ENCODE peak calls at places on chromosomes 11 and 22, in eight cellular contexts. Z, Y, W, P, U, C, E and S are unnamed samples.

GRCh38 chr22:35482974-35483373 is 57.7 kb upstream of the RASD2 start:
- DNase-seq in Z (no peak), Y (no peak), W (no peak), P (no peak), U (no peak), C (no peak), E (no peak), S (no peak)

GRCh38 chr22:22787805-22788459 is 99.7 kb upstream of the IGLL5 start:
- DNase-seq in Z (peak; percentile 20), Y (peak; percentile 83), W (peak; percentile 66), P (peak; percentile 59), U (peak; percentile 11), C (peak; percentile 79), E (peak; percentile 82), S (peak; percentile 39)

GRCh38 chr22:22061085-22062077 is 78.8 kb upstream of the TOP3B start:
- DNase-seq in Z (peak; percentile 17), Y (no peak), W (no peak), P (no peak), U (peak; percentile 12), C (no peak), E (peak; percentile 73), S (no peak)

GRCh38 chr22:43882122-43882767 is 9.6 kb downstream of the PNPLA5 start:
- DNase-seq in Z (no peak), Y (no peak), W (peak; percentile 8), P (no peak), U (no peak), C (peak; percentile 6), E (no peak), S (no peak)

GRCh38 chr22:49687786-49688515 is 139.7 kb downstream of the BRD1 start:
- DNase-seq in Z (no peak), Y (no peak), W (no peak), P (no peak), U (no peak), C (peak; percentile 9), E (no peak), S (no peak)

GRCh38 chr11:908273-908672 is 2.3 kb downstream of the CHID1 start:
- DNase-seq in Z (no peak), Y (no peak), W (no peak), P (no peak), U (no peak), C (no peak), E (no peak), S (no peak)

GRCh38 chr11:122778148-122778547 is 60.2 kb upstream of the CRTAM start:
- DNase-seq in Z (no peak), Y (no peak), W (no peak), P (no peak), U (no peak), C (no peak), E (no peak), S (no peak)

GRCh38 chr11:122874991-122875390 is 7.6 kb upstream of the JHY start:
- DNase-seq in Z (no peak), Y (peak; percentile 41), W (no peak), P (no peak), U (no peak), C (no peak), E (no peak), S (no peak)

GRCh38 chr11:111449696-111450479 is 62.3 kb downstream of the BTG4 start:
- DNase-seq in Z (no peak), Y (peak; percentile 11), W (no peak), P (no peak), U (no peak), C (no peak), E (no peak), S (no peak)

GRCh38 chr22:40524392-40525249 is 111.9 kb downstream of the MRTFA start:
- DNase-seq in Z (no peak), Y (no peak), W (no peak), P (no peak), U (no peak), C (no peak), E (peak; percentile 39), S (no peak)

GRCh38 chr11:78187366-78188011 is 937 bp downstream of the KCTD21 start:
- DNase-seq in Z (no peak), Y (peak; percentile 83), W (no peak), P (no peak), U (no peak), C (no peak), E (no peak), S (no peak)

GRCh38 chr11:116422976-116423375 is 349.8 kb downstream of the BUD13 start:
- DNase-seq in Z (no peak), Y (no peak), W (no peak), P (no peak), U (no peak), C (peak; percentile 69), E (no peak), S (no peak)

GRCh38 chr11:33531743-33532181 is 168.9 kb downstream of the C11orf91 start:
- DNase-seq in Z (peak; percentile 70), Y (no peak), W (peak; percentile 76), P (no peak), U (peak; percentile 83), C (no peak), E (no peak), S (no peak)

GRCh38 chr22:23909258-23909898 is 15.2 kb downstream of the MIF start:
- DNase-seq in Z (no peak), Y (no peak), W (no peak), P (no peak), U (no peak), C (no peak), E (no peak), S (no peak)

GRCh38 chr22:38327805-38328204 is 10.6 kb upstream of the CSNK1E start:
- DNase-seq in Z (no peak), Y (no peak), W (no peak), P (no peak), U (peak; percentile 62), C (no peak), E (no peak), S (no peak)

GRCh38 chr22:49446145-49446758 is 381.4 kb downstream of the BRD1 start:
- DNase-seq in Z (no peak), Y (no peak), W (no peak), P (no peak), U (no peak), C (no peak), E (no peak), S (no peak)

GRCh38 chr22:19149047-19149883 is 827 bp downstream of the GSC2 start:
- DNase-seq in Z (no peak), Y (no peak), W (no peak), P (no peak), U (no peak), C (peak; percentile 64), E (no peak), S (no peak)

GRCh38 chr22:17307566-17307965 is 61.7 kb upstream of the CECR2 start:
- DNase-seq in Z (no peak), Y (no peak), W (no peak), P (no peak), U (no peak), C (no peak), E (no peak), S (no peak)

GRCh38 chr11:6526411-6527135 is 29.5 kb downstream of the DNHD1 start:
- DNase-seq in Z (no peak), Y (no peak), W (no peak), P (no peak), U (no peak), C (no peak), E (no peak), S (no peak)

DNA sequence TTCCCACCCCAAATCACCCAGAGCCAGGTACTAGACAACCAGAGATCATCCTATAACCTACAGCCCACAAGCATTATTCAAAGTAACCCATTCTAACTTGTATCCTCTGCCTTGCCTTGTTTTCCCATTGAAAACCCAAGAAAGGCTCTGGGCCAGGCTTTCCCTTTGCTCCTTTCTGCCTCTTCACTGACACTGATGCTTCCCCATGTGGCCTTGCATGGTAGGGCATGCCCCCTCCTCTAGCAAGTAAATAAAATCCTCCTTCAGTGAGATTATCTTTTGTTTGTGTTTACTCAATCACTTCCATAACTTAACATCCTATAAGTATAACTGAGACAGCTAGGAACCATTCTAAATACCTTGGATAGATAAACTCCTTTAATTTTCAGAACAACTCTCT is 65.6 kb upstream of the FAR1 start:
- DNase-seq in Z (no peak), Y (no peak), W (no peak), P (no peak), U (no peak), C (peak; percentile 43), E (no peak), S (no peak)
- TF ChIP-seq CTCF in Z (no peak), Y (no peak), W (no peak), P (no peak), U (no peak), C (peak; percentile 61), E (no peak), S (no peak)

GRCh38 chr11:81658722-81659121 is 1074.9 kb downstream of the FAM181B start:
- DNase-seq in Z (peak; percentile 21), Y (peak; percentile 5), W (no peak), P (no peak), U (peak; percentile 29), C (peak; percentile 42), E (peak; percentile 44), S (no peak)
- TF ChIP-seq CTCF in Z (peak; percentile 60), Y (no peak), W (no peak), P (no peak), U (peak; percentile 60), C (peak; percentile 66), E (peak; percentile 78), S (no peak)

GRCh38 chr11:2837651-2838050 is 47.9 kb downstream of the CDKN1C start:
- DNase-seq in Z (no peak), Y (no peak), W (no peak), P (no peak), U (no peak), C (no peak), E (no peak), S (no peak)

GRCh38 chr11:2835768-2836150 is 49.8 kb downstream of the CDKN1C start:
- DNase-seq in Z (no peak), Y (no peak), W (peak; percentile 46), P (no peak), U (no peak), C (no peak), E (no peak), S (no peak)

GRCh38 chr11:2838091-2838490 is 47.5 kb downstream of the CDKN1C start:
- DNase-seq in Z (no peak), Y (no peak), W (peak; percentile 31), P (no peak), U (no peak), C (no peak), E (no peak), S (no peak)

GRCh38 chr11:2836335-2837095 is 49.1 kb downstream of the CDKN1C start:
- DNase-seq in Z (no peak), Y (no peak), W (peak; percentile 36), P (no peak), U (no peak), C (no peak), E (no peak), S (no peak)

DNA sequence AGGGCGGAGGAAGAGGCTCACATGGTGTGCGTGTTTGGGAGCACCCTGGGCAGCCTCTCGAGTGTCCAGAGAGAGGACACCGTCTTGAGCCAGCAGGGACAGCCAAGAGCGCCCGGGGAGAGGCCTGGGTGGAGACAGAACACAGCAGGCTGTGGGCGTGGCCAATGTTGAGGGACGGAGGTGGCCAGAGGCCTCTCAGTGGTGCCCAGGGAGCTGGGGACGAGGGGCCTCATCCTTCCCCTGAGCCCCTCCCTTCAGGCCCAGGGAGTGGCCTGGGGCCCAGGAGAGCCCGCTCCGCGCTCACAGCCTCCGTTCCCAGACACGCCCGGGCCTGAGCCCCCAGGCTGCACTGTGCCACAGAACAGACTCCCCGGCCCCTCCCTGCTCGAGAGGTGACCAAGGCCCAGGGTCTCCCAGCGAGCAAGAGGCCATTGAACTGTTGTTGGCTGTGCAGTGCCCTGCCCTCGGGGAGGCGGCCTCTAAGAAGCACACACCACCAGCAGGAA is 48.4 kb downstream of the CDKN1C start:
- DNase-seq in Z (peak; percentile 3), Y (no peak), W (peak; percentile 87), P (no peak), U (no peak), C (peak; percentile 88), E (no peak), S (no peak)
- TF ChIP-seq CTCF in Z (peak; percentile 48), Y (no peak), W (peak; percentile 32), P (no peak), U (peak; percentile 16), C (peak; percentile 32), E (no peak), S (no peak)

GRCh38 chr11:35261197-35261596 is 122.2 kb downstream of the CD44 start:
- DNase-seq in Z (no peak), Y (no peak), W (no peak), P (no peak), U (no peak), C (no peak), E (no peak), S (no peak)
- TF ChIP-seq CTCF in Z (no peak), Y (no peak), W (no peak), P (no peak), U (no peak), C (no peak), E (no peak), S (no peak)